ENCODE peak calls at places on chromosomes 3 and 15, in four cellular contexts. A is nephron progenitor cell; D is WTC11; P is activated CD4-positive, alpha-beta T cell treated with anti-CD3 and anti-CD28 coated beads for 36 hours. R is an unnamed sample.

GRCh38 chr3:25820372-25820771 is 30.5 kb downstream of the OXSM start:
- DNase-seq in A (no peak), D (no peak), P (no peak), R (no peak)

GRCh38 chr3:55069950-55070349 is 142.1 kb upstream of the LRTM1 start:
- DNase-seq in A (no peak), D (no peak), P (no peak), R (no peak)

GRCh38 chr3:43742935-43743334 is 52.2 kb downstream of the ABHD5 start:
- DNase-seq in A (no peak), D (no peak), P (no peak), R (no peak)

GRCh38 chr3:2247831-2248230 is 149.2 kb downstream of the CNTN4 start:
- DNase-seq in A (no peak), D (no peak), P (no peak), R (no peak)

GRCh38 chr3:65685621-65686020 is 353.1 kb downstream of the MAGI1 start:
- DNase-seq in A (no peak), D (no peak), P (no peak), R (no peak)

GRCh38 chr15:33215941-33216872 is 21.7 kb upstream of the FMN1 start:
- DNase-seq in A (no peak), D (no peak), P (no peak), R (no peak)

GRCh38 chr15:93646193-93646592 is 557.2 kb upstream of the RGMA start:
- DNase-seq in A (no peak), D (no peak), P (no peak), R (no peak)

GRCh38 chr15:66673410-66674322 is 28.4 kb upstream of the SMAD6 start:
- DNase-seq in A (peak; percentile 86), D (peak; percentile 95), P (peak; percentile 77), R (peak; percentile 86)

GRCh38 chr3:158918008-158918407 is 116.2 kb downstream of the MFSD1 start:
- DNase-seq in A (peak; percentile 61), D (peak; percentile 72), P (peak; percentile 39), R (peak; percentile 31)

GRCh38 chr3:145942052-145942451 is 218.9 kb downstream of the PLOD2 start:
- DNase-seq in A (no peak), D (no peak), P (no peak), R (no peak)

R was measured in left colon.